ENCODE peak calls at places on chromosome 4, in seven cellular contexts. M, V, U, R, F, S and L are unnamed samples.

GRCh38 chr4:79964020-79964714 is 108.9 kb downstream of the ANTXR2 start:
- DNase-seq in S (no peak), R (no peak), F (no peak), M (no peak), U (no peak), V (no peak), L (no peak)

GRCh38 chr4:160450861-160451260 is 1348.0 kb downstream of the RAPGEF2 start:
- DNase-seq in V (no peak), M (no peak), R (no peak), F (no peak), U (no peak), S (no peak), L (no peak)

GRCh38 chr4:140309124-140309870 is 64.1 kb upstream of the SCOC start:
- DNase-seq in V (no peak), S (no peak), U (no peak), M (no peak), R (peak; percentile 39), F (no peak), L (no peak)

GRCh38 chr4:117137143-117137542 is 51.8 kb upstream of the TRAM1L1 start:
- DNase-seq in M (no peak), U (no peak), F (peak; percentile 50), V (no peak), R (peak; percentile 78), S (no peak), L (peak; percentile 34)

GRCh38 chr4:125303058-125303457 is 11.7 kb upstream of the FAT4 start:
- DNase-seq in R (peak; percentile 35), F (no peak), V (no peak), U (no peak), M (no peak), S (no peak), L (no peak)

GRCh38 chr4:165301833-165302232 is 25.6 kb upstream of the MSMO1 start:
- DNase-seq in F (peak; percentile 35), S (no peak), U (no peak), M (no peak), R (peak; percentile 31), V (no peak), L (no peak)

GRCh38 chr4:54664400-54664799 is 6.6 kb downstream of the KIT start:
- DNase-seq in M (no peak), U (no peak), R (no peak), V (no peak), F (no peak), S (no peak), L (no peak)

GRCh38 chr4:87559090-87559837 is 30.1 kb upstream of the SPARCL1 start:
- DNase-seq in S (no peak), V (no peak), M (no peak), R (no peak), U (no peak), F (no peak), L (peak; percentile 96)

GRCh38 chr4:89358935-89359364 is 51.4 kb upstream of the GPRIN3 start:
- DNase-seq in V (no peak), U (no peak), S (no peak), F (no peak), R (no peak), M (no peak), L (no peak)

GRCh38 chr4:1509366-1509765 is 103.1 kb upstream of the NKX1-1 start:
- DNase-seq in U (no peak), S (no peak), M (no peak), V (peak; percentile 53), R (no peak), F (no peak), L (no peak)

GRCh38 chr4:67727124-67727850 is 26.3 kb upstream of the UBA6 start:
- DNase-seq in M (no peak), R (peak; percentile 82), S (no peak), V (no peak), U (no peak), F (peak; percentile 83), L (no peak)

GRCh38 chr4:48331577-48332340 is 9.6 kb upstream of the SLAIN2 start:
- DNase-seq in F (peak; percentile 93), S (no peak), U (no peak), R (peak; percentile 86), V (no peak), M (no peak), L (peak; percentile 35)

GRCh38 chr4:114304567-114304966 is 294.0 kb upstream of the UGT8 start:
- DNase-seq in M (no peak), R (no peak), U (no peak), S (no peak), V (no peak), F (no peak), L (no peak)

GRCh38 chr4:156888762-156889161 is 82.8 kb downstream of the PDGFC start:
- DNase-seq in F (peak; percentile 74), S (no peak), M (no peak), V (no peak), U (no peak), R (peak; percentile 86), L (no peak)

GRCh38 chr4:183924362-183925044 is 19.4 kb downstream of the STOX2 start:
- DNase-seq in R (no peak), V (no peak), M (no peak), S (no peak), F (no peak), U (no peak), L (no peak)

GRCh38 chr4:98864560-98864959 is 64.4 kb downstream of the EIF4E start:
- DNase-seq in M (no peak), R (no peak), V (no peak), U (no peak), S (no peak), F (no peak), L (no peak)

GRCh38 chr4:147599764-147600163 is 17.4 kb upstream of the TMEM184C start:
- DNase-seq in S (no peak), U (no peak), M (no peak), V (no peak), R (peak; percentile 32), F (peak; percentile 60), L (no peak)

GRCh38 chr4:88722828-88723227 is 25.2 kb upstream of the NAP1L5 start:
- DNase-seq in R (no peak), S (no peak), V (no peak), M (no peak), F (no peak), U (peak; percentile 67), L (no peak)

GRCh38 chr4:138845664-138846063 is 169.9 kb upstream of the NOCT start:
- DNase-seq in M (no peak), F (no peak), V (no peak), R (no peak), U (no peak), S (no peak), L (no peak)

GRCh38 chr4:8855781-8856245 is 15.8 kb downstream of the HMX1 start:
- DNase-seq in F (no peak), U (no peak), S (no peak), R (no peak), V (no peak), M (no peak), L (no peak)

GRCh38 chr4:48722509-48723446 is 57.3 kb downstream of the FRYL start:
- DNase-seq in S (no peak), M (no peak), U (no peak), R (no peak), V (no peak), F (peak; percentile 78), L (no peak)

GRCh38 chr4:134027931-134028330 is 173.7 kb downstream of the PABPC4L start:
- DNase-seq in M (no peak), F (peak; percentile 89), R (peak; percentile 77), U (no peak), S (no peak), V (no peak), L (peak; percentile 3)

GRCh38 chr4:169106696-169107229 is 96.7 kb upstream of the CBR4 start:
- DNase-seq in R (no peak), S (no peak), M (no peak), F (no peak), U (peak; percentile 54), V (no peak), L (no peak)

GRCh38 chr4:83591730-83592129 is 55.8 kb downstream of the GPAT3 start:
- DNase-seq in R (no peak), U (no peak), F (no peak), M (no peak), V (no peak), S (no peak), L (no peak)

GRCh38 chr4:52873191-52873590 is 11.1 kb downstream of the RASL11B start:
- DNase-seq in V (no peak), R (no peak), M (no peak), S (no peak), U (no peak), F (peak; percentile 32), L (peak; percentile 70)

GRCh38 chr4:16083217-16084191 is at the start of gene PROM1:
- DNase-seq in R (no peak), U (peak; percentile 59), V (peak; percentile 79), M (no peak), F (no peak), S (no peak), L (peak; percentile 85)
- H3K4me3 ChIP-seq in R (no peak within 1 kb of the TSS), U (peak within 1 kb of the TSS; percentile 79), V (peak within 1 kb of the TSS; percentile 18), M (peak within 1 kb of the TSS; percentile 38), F (peak within 1 kb of the TSS; percentile 38), S (peak within 1 kb of the TSS; percentile 20), L (peak within 1 kb of the TSS; percentile 61)

GRCh38 chr4:26285272-26285671 is 35.5 kb upstream of the RBPJ start:
- DNase-seq in V (no peak), F (no peak), R (no peak), S (no peak), U (no peak), M (no peak), L (no peak)
- H3K4me3 ChIP-seq in V (no peak overlapping the region), F (no peak overlapping the region), R (no peak overlapping the region), S (no peak overlapping the region), U (no peak overlapping the region), M (no peak overlapping the region), L (no peak overlapping the region)

DNA sequence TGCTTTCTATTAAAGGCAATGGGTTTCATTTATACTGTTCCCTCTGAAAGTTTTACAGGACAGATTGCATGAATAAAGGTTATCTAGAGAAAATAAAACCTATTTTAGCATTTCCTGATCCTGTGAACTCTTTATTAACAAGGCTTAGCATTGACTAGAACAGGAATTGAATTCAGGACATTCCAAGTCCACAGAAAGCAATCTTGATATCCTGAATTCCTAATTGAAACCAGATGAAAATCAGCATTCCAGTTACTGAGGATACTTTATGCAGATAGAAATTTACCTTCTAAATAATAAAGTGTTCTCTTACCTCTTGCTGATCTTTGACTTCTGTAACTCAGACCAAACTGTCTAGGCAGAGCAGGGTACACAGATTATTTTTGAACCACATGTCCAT is 151.4 kb downstream of the ZNF518B start:
- DNase-seq in V (no peak), S (no peak), F (peak; percentile 32), R (peak; percentile 6), U (no peak), M (no peak), L (no peak)
- H3K4me3 ChIP-seq in V (no peak overlapping the region), S (no peak overlapping the region), F (no peak overlapping the region), R (no peak overlapping the region), U (no peak overlapping the region), M (no peak overlapping the region), L (no peak overlapping the region)

DNA sequence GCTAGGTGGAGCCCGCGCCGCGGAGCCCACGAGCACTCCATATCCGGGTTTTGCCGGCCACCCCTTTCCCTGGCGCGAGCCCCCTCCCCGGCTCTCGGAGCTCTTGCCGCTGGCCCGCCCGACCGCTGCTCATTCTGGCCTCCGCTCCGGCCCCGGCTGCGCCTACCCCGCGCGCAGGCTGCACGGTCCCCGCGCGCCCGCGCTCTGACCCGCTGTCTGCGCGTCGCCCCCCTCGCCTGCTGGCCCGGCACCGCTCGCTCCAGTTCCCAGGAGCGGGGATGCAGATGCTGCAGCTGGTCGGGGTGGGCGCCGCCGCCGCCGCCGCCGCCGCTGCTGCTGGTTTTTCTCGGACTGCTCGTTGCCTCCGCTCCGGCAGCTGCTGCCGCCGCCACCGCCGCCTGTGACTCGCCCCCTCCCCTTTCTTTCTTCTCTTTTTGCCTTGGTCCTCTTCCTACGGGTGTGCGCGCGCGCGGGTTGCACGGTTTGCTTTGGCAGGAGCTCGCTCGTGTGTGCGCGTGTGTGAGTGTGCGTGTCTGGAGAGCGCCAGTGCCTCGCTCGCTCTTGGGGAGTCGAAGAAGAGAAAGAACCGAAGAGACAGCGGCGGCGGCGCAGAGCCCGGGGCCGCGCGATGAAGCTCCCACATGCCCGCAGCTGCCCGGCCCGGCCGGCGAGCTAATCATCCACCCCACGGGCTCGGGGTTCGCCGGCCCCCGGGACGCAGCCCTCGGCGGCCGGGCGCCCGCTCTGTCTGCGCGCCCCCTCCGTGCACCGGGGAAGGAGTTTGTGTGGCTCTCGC is at the start of gene ADGRL3:
- DNase-seq in V (peak; percentile 75), F (peak; percentile 55), M (peak; percentile 17), S (no peak), U (peak; percentile 69), R (peak; percentile 3), L (peak; percentile 30)
- H3K4me3 ChIP-seq in V (peak within 1 kb of the TSS; percentile 36), F (peak within 1 kb of the TSS; percentile 59), M (peak within 1 kb of the TSS; percentile 42), S (peak within 1 kb of the TSS; percentile 21), U (peak within 1 kb of the TSS; percentile 54), R (peak within 1 kb of the TSS; percentile 4), L (peak within 1 kb of the TSS; percentile 56)